ENCODE peak calls at places on chromosomes 1 and 21, in four cellular contexts. B is Panc1; P is central memory CD4-positive, alpha-beta T cell; N is stimulated activated naive B cell treated with anti-CD40 and anti-IgM and Interleukin-4, amounts not matched to agents 10 μg/mL and 1 μg/mL and 100 μg/mL, for 72 hours. O is an unnamed sample.

GRCh38 chr1:99595041-99595440 is 50.9 kb upstream of the PALMD start:
- DNase-seq in B (no peak), P (no peak), N (no peak), O (no peak)

GRCh38 chr1:12369258-12369657 is 139.4 kb downstream of the VPS13D start:
- DNase-seq in B (no peak), P (no peak), N (no peak), O (no peak)

GRCh38 chr1:52632732-52633290 is at the start of gene SHISAL2A:
- DNase-seq in B (no peak), P (peak), N (peak), O (no peak)

GRCh38 chr1:8061673-8062386 is 35.7 kb upstream of the ERRFI1 start:
- DNase-seq in B (no peak), P (no peak), N (no peak), O (no peak)

GRCh38 chr21:41836166-41837015 is 42.8 kb downstream of the PRDM15 start:
- DNase-seq in B (no peak), P (no peak), N (no peak), O (no peak)

GRCh38 chr1:32361674-32362473 is 411 bp downstream of the FAM229A start:
- DNase-seq in B (no peak), P (no peak), N (peak), O (peak)

GRCh38 chr21:27269646-27270045 is 302.8 kb upstream of the ADAMTS5 start:
- DNase-seq in B (no peak), P (no peak), N (no peak), O (peak)

GRCh38 chr1:88175631-88176226 is 508.3 kb upstream of the PKN2 start:
- DNase-seq in B (no peak), P (no peak), N (no peak), O (peak)

GRCh38 chr21:45669382-45669781 is 25.9 kb downstream of the PCBP3 start:
- DNase-seq in B (no peak), P (no peak), N (no peak), O (no peak)

GRCh38 chr1:208233978-208234377 is 10.2 kb downstream of the PLXNA2 start:
- DNase-seq in B (no peak), P (no peak), N (no peak), O (no peak)

GRCh38 chr1:36494971-36495370 is 12.3 kb upstream of the CSF3R start:
- DNase-seq in B (no peak), P (no peak), N (no peak), O (no peak)

GRCh38 chr1:112337028-112337531 is 58.9 kb upstream of the CTTNBP2NL start:
- DNase-seq in B (peak), P (no peak), N (no peak), O (peak)

GRCh38 chr21:42239973-42240372 is 21.0 kb downstream of the ABCG1 start:
- DNase-seq in B (no peak), P (no peak), N (no peak), O (no peak)

GRCh38 chr1:218464871-218465270 is 119.7 kb downstream of the TGFB2 start:
- DNase-seq in B (no peak), P (no peak), N (no peak), O (no peak)

GRCh38 chr1:163826500-163826899 is 504.7 kb downstream of the NUF2 start:
- DNase-seq in B (no peak), P (no peak), N (no peak), O (no peak)

GRCh38 chr1:211965108-211965805 is 70.1 kb downstream of the INTS7 start:
- DNase-seq in B (no peak), P (no peak), N (no peak), O (no peak)

GRCh38 chr1:182196897-182197546 is 135.5 kb upstream of the ZNF648 start:
- DNase-seq in B (no peak), P (no peak), N (no peak), O (no peak)

GRCh38 chr1:228176461-228177182 is 11.0 kb downstream of the IBA57 start:
- DNase-seq in B (no peak), P (no peak), N (no peak), O (no peak)

GRCh38 chr1:113072757-113073456 is at the start of gene LRIG2:
- DNase-seq in B (peak), P (peak), N (peak), O (peak)

GRCh38 chr1:211619033-211619996 is 40.4 kb upstream of the SLC30A1 start:
- DNase-seq in B (no peak), P (no peak), N (no peak), O (no peak)

GRCh38 chr1:19606817-19607706 is 37.0 kb upstream of the NBL1 start:
- DNase-seq in B (no peak), P (peak), N (no peak), O (no peak)

GRCh38 chr1:3902546-3902945 is 2.5 kb upstream of the C1orf174 start:
- DNase-seq in B (no peak), P (peak), N (no peak), O (no peak)

GRCh38 chr1:30668546-30669327 is 54.6 kb downstream of the MATN1 start:
- DNase-seq in B (no peak), P (no peak), N (no peak), O (no peak)

GRCh38 chr1:43992232-43992995 is 1.0 kb downstream of the CCDC24 start:
- DNase-seq in B (no peak), P (no peak), N (no peak), O (no peak)

GRCh38 chr21:26851109-26851944 is 6.1 kb upstream of the ADAMTS1 start:
- DNase-seq in B (no peak), P (no peak), N (no peak), O (no peak)

GRCh38 chr1:37633040-37633949 is 1.4 kb downstream of the RSPO1 start:
- DNase-seq in B (no peak), P (no peak), N (no peak), O (no peak)